ENCODE peak calls at places on chromosomes 1 and 21, in seven cellular contexts. T, P, K, H, Z, Y and E are unnamed samples.

GRCh38 chr1:198492872-198493271 is 47.6 kb downstream of the ATP6V1G3 start:
- DNase-seq in T (peak; percentile 91), P (no peak), K (no peak), H (no peak), Z (no peak), Y (no peak), E (peak; percentile 81)

GRCh38 chr1:5428391-5428790 is 563.8 kb downstream of the NPHP4 start:
- DNase-seq in T (no peak), P (no peak), K (no peak), H (no peak), Z (no peak), Y (no peak), E (no peak)

GRCh38 chr1:23718482-23718881 is 24.8 kb upstream of the ELOA start:
- DNase-seq in T (peak; percentile 50), P (no peak), K (peak; percentile 33), H (no peak), Z (no peak), Y (no peak), E (peak; percentile 77)

GRCh38 chr21:29215709-29216108 is 83.0 kb upstream of the BACH1 start:
- DNase-seq in T (peak; percentile 41), P (no peak), K (no peak), H (no peak), Z (no peak), Y (no peak), E (no peak)

GRCh38 chr1:53999920-54000319 is 18.1 kb downstream of the LDLRAD1 start:
- DNase-seq in T (no peak), P (no peak), K (no peak), H (no peak), Z (no peak), Y (no peak), E (no peak)

GRCh38 chr21:45306832-45307571 is 19.3 kb upstream of the POFUT2 start:
- DNase-seq in T (peak; percentile 93), P (peak; percentile 86), K (no peak), H (peak; percentile 92), Z (peak; percentile 90), Y (peak; percentile 70), E (peak; percentile 95)

GRCh38 chr1:200107004-200107470 is 79.5 kb downstream of the NR5A2 start:
- DNase-seq in T (no peak), P (no peak), K (no peak), H (no peak), Z (no peak), Y (no peak), E (no peak)

GRCh38 chr1:41806472-41807155 is 112.1 kb downstream of the HIVEP3 start:
- DNase-seq in T (no peak), P (no peak), K (no peak), H (no peak), Z (no peak), Y (no peak), E (no peak)

GRCh38 chr1:47104816-47105215 is 32.4 kb upstream of the CYP4A22 start:
- DNase-seq in T (no peak), P (no peak), K (no peak), H (no peak), Z (no peak), Y (no peak), E (no peak)

GRCh38 chr1:156923565-156924477 is 3.4 kb downstream of the LRRC71 start:
- DNase-seq in T (no peak), P (no peak), K (no peak), H (no peak), Z (no peak), Y (no peak), E (peak; percentile 76)

GRCh38 chr1:96845464-96845863 is 123.9 kb downstream of the PTBP2 start:
- DNase-seq in T (no peak), P (no peak), K (peak; percentile 7), H (no peak), Z (no peak), Y (no peak), E (peak; percentile 31)

GRCh38 chr1:236416165-236416564 is 22.1 kb downstream of the EDARADD start:
- DNase-seq in T (no peak), P (no peak), K (no peak), H (no peak), Z (no peak), Y (no peak), E (no peak)

GRCh38 chr1:172411791-172412338 is 8.6 kb upstream of the C1orf105 start:
- DNase-seq in T (no peak), P (no peak), K (no peak), H (no peak), Z (no peak), Y (no peak), E (no peak)

GRCh38 chr1:172405912-172406311 is 14.6 kb upstream of the C1orf105 start:
- DNase-seq in T (no peak), P (no peak), K (no peak), H (no peak), Z (no peak), Y (no peak), E (no peak)

GRCh38 chr1:172406968-172407367 is 13.5 kb upstream of the C1orf105 start:
- DNase-seq in T (no peak), P (no peak), K (no peak), H (no peak), Z (no peak), Y (no peak), E (no peak)

GRCh38 chr1:172414331-172414730 is 6.2 kb upstream of the C1orf105 start:
- DNase-seq in T (peak; percentile 57), P (no peak), K (no peak), H (no peak), Z (no peak), Y (no peak), E (no peak)

GRCh38 chr1:172408958-172409357 is 11.5 kb upstream of the C1orf105 start:
- DNase-seq in T (peak; percentile 51), P (no peak), K (no peak), H (no peak), Z (no peak), Y (no peak), E (no peak)
- TF ChIP-seq CTCF in T (no peak), P (no peak), K (no peak), H (no peak), Z (no peak), Y (no peak), E (no peak)

DNA sequence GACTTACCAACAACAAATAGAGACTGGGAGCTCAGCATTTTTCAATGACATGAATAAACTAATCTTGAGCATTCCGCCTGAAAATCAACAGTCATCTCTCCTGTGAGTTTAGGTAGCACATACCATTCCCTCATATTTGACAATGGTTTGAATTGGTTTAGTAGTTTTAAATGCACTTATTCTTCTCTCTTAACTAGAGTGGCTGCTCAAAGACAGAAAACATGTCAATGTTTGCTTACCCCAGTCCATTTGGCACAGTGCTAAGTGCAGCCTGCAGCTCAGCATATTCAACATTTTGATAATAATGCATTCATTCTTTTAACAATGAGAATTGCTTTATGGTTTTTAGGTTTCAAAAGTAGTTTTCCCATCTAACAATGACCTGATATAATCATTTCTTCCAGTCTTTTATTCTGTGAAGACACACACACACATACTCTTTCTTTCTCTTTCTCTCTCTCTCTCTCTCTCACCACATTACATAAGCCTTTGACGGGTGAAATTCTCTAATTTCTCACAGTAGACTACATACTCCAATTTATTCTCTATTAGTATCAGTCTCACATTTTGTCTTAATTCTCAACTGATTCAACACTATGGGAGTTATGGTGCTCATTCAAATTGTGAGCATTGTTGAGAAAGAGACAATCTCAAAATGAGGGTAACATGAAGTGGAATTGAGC is 432.3 kb downstream of the LRRIQ3 start:
- DNase-seq in T (no peak), P (no peak), K (no peak), H (no peak), Z (no peak), Y (no peak), E (peak; percentile 17)
- H3K4me1 ChIP-seq in T (no peaks in the 10 kb centered on the region), P (no peaks in the 10 kb centered on the region), K (no peaks in the 10 kb centered on the region), H (no peaks in the 10 kb centered on the region), Z (no peaks in the 10 kb centered on the region), Y (no peaks in the 10 kb centered on the region), E (no peaks in the 10 kb centered on the region)

GRCh38 chr1:33031506-33031905 is 5.2 kb downstream of the AK2 start:
- DNase-seq in T (no peak), P (no peak), K (no peak), H (no peak), Z (no peak), Y (no peak), E (no peak)

GRCh38 chr1:33030575-33030974 is 6.1 kb downstream of the AK2 start:
- DNase-seq in T (peak; percentile 50), P (no peak), K (no peak), H (no peak), Z (no peak), Y (no peak), E (no peak)

GRCh38 chr1:33029209-33029608 is 7.5 kb downstream of the AK2 start:
- DNase-seq in T (no peak), P (no peak), K (no peak), H (no peak), Z (no peak), Y (no peak), E (no peak)

GRCh38 chr1:33032126-33032869 is 4.4 kb downstream of the AK2 start:
- DNase-seq in T (peak; percentile 55), P (no peak), K (no peak), H (no peak), Z (no peak), Y (no peak), E (peak; percentile 69)

GRCh38 chr1:33029921-33030320 is 6.8 kb downstream of the AK2 start:
- DNase-seq in T (no peak), P (no peak), K (no peak), H (no peak), Z (no peak), Y (no peak), E (no peak)
- TF ChIP-seq CTCF in T (no peak), P (no peak), K (no peak), H (no peak), Z (no peak), Y (no peak), E (no peak)

GRCh38 chr1:21335750-21336168 is 45.5 kb upstream of the ECE1 start:
- DNase-seq in T (no peak), P (no peak), K (no peak), H (no peak), Z (no peak), Y (no peak), E (no peak)

GRCh38 chr1:21337010-21337437 is 46.8 kb upstream of the ECE1 start:
- DNase-seq in T (no peak), P (no peak), K (no peak), H (no peak), Z (peak; percentile 37), Y (no peak), E (no peak)

GRCh38 chr1:21333824-21334213 is 43.6 kb upstream of the ECE1 start:
- DNase-seq in T (no peak), P (no peak), K (no peak), H (no peak), Z (peak; percentile 33), Y (no peak), E (no peak)

GRCh38 chr1:21334214-21335087 is 44.2 kb upstream of the ECE1 start:
- DNase-seq in T (peak; percentile 86), P (peak; percentile 72), K (peak; percentile 41), H (peak; percentile 89), Z (peak; percentile 79), Y (peak; percentile 80), E (peak; percentile 96)

DNA sequence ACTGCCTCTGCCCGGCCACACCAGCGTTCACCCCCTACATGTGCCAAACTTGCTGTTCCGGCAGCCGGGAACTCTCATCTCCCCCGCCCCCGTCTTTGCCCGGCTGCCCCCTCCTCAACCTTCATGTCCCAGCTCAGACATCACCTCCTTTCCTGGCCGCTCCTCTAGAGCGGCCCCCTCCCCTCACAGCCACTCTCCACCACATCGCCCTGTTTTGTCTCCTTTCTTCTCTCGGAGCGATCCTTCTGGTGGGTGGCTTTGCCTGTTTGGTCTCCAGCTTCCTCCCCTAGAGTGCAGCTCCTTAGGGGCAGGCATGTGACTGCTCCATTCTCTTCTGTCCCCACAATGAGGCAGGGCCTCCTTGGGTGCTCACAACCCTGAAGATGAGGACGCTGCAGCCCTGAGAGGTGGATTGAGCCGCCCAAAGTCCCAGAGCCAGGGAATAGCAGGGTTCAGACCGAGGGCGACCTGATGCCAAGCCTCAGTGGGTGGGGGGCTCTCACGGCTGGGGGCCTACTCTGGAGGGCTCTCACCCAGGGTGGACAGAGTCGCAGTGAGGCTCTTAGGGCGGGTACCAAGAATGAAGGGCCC is 44.9 kb upstream of the ECE1 start:
- DNase-seq in T (no peak), P (no peak), K (no peak), H (no peak), Z (no peak), Y (no peak), E (peak; percentile 15)
- H3K4me1 ChIP-seq in T (peaks cover 58% of the 10 kb centered on the region), P (peaks cover 88% of the 10 kb centered on the region), K (peaks cover 93% of the 10 kb centered on the region), H (no peaks in the 10 kb centered on the region), Z (peaks cover 62% of the 10 kb centered on the region), Y (peaks cover 55% of the 10 kb centered on the region), E (peaks cover 40% of the 10 kb centered on the region)